ENCODE peak calls at places on chromosomes 16 and 17, in six cellular contexts. B, V, Y, N, X and S are unnamed samples.

GRCh38 chr17:79789943-79790804 is 6.7 kb downstream of the CBX8 start:
- DNase-seq in B (no peak), Y (peak), X (peak), V (no peak), N (no peak), S (no peak)

GRCh38 chr17:50634123-50634914 is at the start of gene ABCC3:
- DNase-seq in B (no peak), V (peak), Y (peak), X (no peak), N (no peak), S (no peak)

GRCh38 chr17:10558049-10558448 is 8.6 kb upstream of the MYH2 start:
- DNase-seq in Y (no peak), V (no peak), N (no peak), X (no peak), B (no peak), S (no peak)

GRCh38 chr17:55264273-55264639 is 504 bp upstream of the HLF start:
- DNase-seq in Y (no peak), N (no peak), B (no peak), X (no peak), V (no peak), S (no peak)

GRCh38 chr16:56679813-56680212 is 2.5 kb upstream of the MT1X start:
- DNase-seq in V (peak), B (peak), X (no peak), N (no peak), Y (no peak), S (no peak)

GRCh38 chr17:32519769-32520701 is 33.2 kb downstream of the CDK5R1 start:
- DNase-seq in X (no peak), B (peak), V (peak), Y (peak), N (no peak), S (no peak)

GRCh38 chr17:64315032-64315490 is 52.0 kb upstream of the TEX2 start:
- DNase-seq in X (no peak), N (no peak), B (no peak), V (no peak), Y (no peak), S (no peak)

GRCh38 chr17:74730491-74731346 is 6.3 kb upstream of the RAB37 start:
- DNase-seq in V (no peak), Y (no peak), X (no peak), B (no peak), N (no peak), S (no peak)

GRCh38 chr16:14486520-14487303 is 143.3 kb downstream of the PARN start:
- DNase-seq in X (no peak), Y (peak), N (peak), V (peak), B (no peak), S (peak)

GRCh38 chr17:65277576-65277975 is 140.4 kb downstream of the RGS9 start:
- DNase-seq in X (no peak), Y (peak), V (no peak), N (no peak), B (no peak), S (peak)

GRCh38 chr16:23052908-23053580 is 96.2 kb downstream of the USP31 start:
- DNase-seq in B (no peak), X (no peak), V (no peak), Y (no peak), N (peak), S (no peak)

GRCh38 chr16:85370881-85371651 is 242.1 kb upstream of the GSE1 start:
- DNase-seq in Y (no peak), V (peak), N (no peak), X (no peak), B (no peak), S (no peak)

GRCh38 chr16:57194512-57194911 is 8.4 kb downstream of the RSPRY1 start:
- DNase-seq in V (peak), B (no peak), X (no peak), N (no peak), Y (peak), S (peak)

GRCh38 chr17:33260638-33261037 is 32.5 kb downstream of the ASIC2 start:
- DNase-seq in B (no peak), V (no peak), N (no peak), Y (no peak), X (no peak), S (no peak)

GRCh38 chr17:47982091-47982617 is 11.2 kb downstream of the CDK5RAP3 start:
- DNase-seq in Y (no peak), B (no peak), V (no peak), X (no peak), N (no peak), S (no peak)

GRCh38 chr16:425740-426114 is 278 bp downstream of the RAB11FIP3 start:
- DNase-seq in X (no peak), V (peak), B (peak), N (no peak), Y (no peak), S (no peak)

GRCh38 chr16:73565263-73565662 is 517.3 kb upstream of the ZFHX3 start:
- DNase-seq in X (peak), N (no peak), Y (peak), V (peak), B (no peak), S (no peak)

GRCh38 chr17:44362964-44363612 is 565 bp downstream of the FAM171A2 start:
- DNase-seq in Y (no peak), N (no peak), X (peak), V (no peak), B (peak), S (no peak)

GRCh38 chr17:39576187-39576586 is 31.5 kb downstream of the NEUROD2 start:
- DNase-seq in B (peak), Y (peak), X (peak), N (no peak), V (peak), S (no peak)

GRCh38 chr17:51045616-51046526 is 74.8 kb downstream of the SPAG9 start:
- DNase-seq in V (peak), B (no peak), Y (no peak), N (no peak), X (no peak), S (no peak)

GRCh38 chr17:46140645-46141197 is 52.5 kb downstream of the KANSL1 start:
- DNase-seq in V (no peak), X (no peak), B (no peak), N (no peak), Y (no peak), S (no peak)

GRCh38 chr17:59607817-59608403 is 11.8 kb upstream of the CLTC start:
- DNase-seq in N (no peak), B (peak), V (peak), X (no peak), Y (no peak), S (no peak)

GRCh38 chr16:74140557-74140956 is 156.1 kb upstream of the PSMD7 start:
- DNase-seq in N (no peak), Y (no peak), X (no peak), V (no peak), B (no peak), S (no peak)

GRCh38 chr16:84928679-84929420 is 82.5 kb downstream of the ZDHHC7 start:
- DNase-seq in V (no peak), B (no peak), X (no peak), Y (peak), N (no peak), S (peak)

GRCh38 chr16:83802135-83802534 is 5.6 kb upstream of the HSBP1 start:
- DNase-seq in X (no peak), Y (peak), N (no peak), V (peak), B (no peak), S (peak)

GRCh38 chr17:16477255-16477654 is 14.7 kb downstream of the LRRC75A start:
- DNase-seq in N (no peak), Y (peak), B (no peak), V (peak), X (no peak), S (peak)

GRCh38 chr16:77584205-77584859 is 138.0 kb upstream of the NUDT7 start:
- DNase-seq in B (peak), Y (peak), V (peak), N (peak), X (peak), S (peak)

GRCh38 chr17:79729761-79730160 is 982 bp upstream of the ENPP7 start:
- DNase-seq in X (no peak), N (no peak), B (no peak), V (no peak), Y (no peak), S (no peak)

GRCh38 chr16:86579268-86580062 is 1.1 kb downstream of the FOXL1 start:
- DNase-seq in B (no peak), V (no peak), Y (peak), N (no peak), X (no peak), S (no peak)

GRCh38 chr17:14859521-14859920 is 405.6 kb downstream of the PMP22 start:
- DNase-seq in B (no peak), V (no peak), Y (peak), X (no peak), N (no peak), S (peak)